ENCODE peak calls at places on chromosomes 6 and 20, in eight cellular contexts. P, V, H, T, M, F, A and U are unnamed samples.

GRCh38 chr20:33570743-33571142 is 80.8 kb downstream of the CBFA2T2 start:
- DNase-seq in P (no peak), V (no peak), H (no peak), T (no peak), M (no peak), F (no peak), A (no peak), U (no peak)

GRCh38 chr6:13722880-13723279 is 11.2 kb upstream of the RANBP9 start:
- DNase-seq in P (no peak), V (no peak), H (no peak), T (no peak), M (no peak), F (no peak), A (no peak), U (no peak)

GRCh38 chr20:25195962-25196700 is 619 bp downstream of the ENTPD6 start:
- DNase-seq in P (peak; percentile 38), V (no peak), H (no peak), T (peak; percentile 87), M (peak; percentile 66), F (peak; percentile 68), A (peak; percentile 25), U (no peak)

GRCh38 chr20:14716251-14716650 is 378.8 kb upstream of the FLRT3 start:
- DNase-seq in P (no peak), V (no peak), H (no peak), T (no peak), M (peak; percentile 92), F (no peak), A (no peak), U (no peak)

GRCh38 chr6:22045261-22045912 is 251.4 kb downstream of the PRL start:
- DNase-seq in P (no peak), V (no peak), H (no peak), T (no peak), M (no peak), F (no peak), A (no peak), U (no peak)

GRCh38 chr6:130776287-130776925 is 50.8 kb upstream of the SMLR1 start:
- DNase-seq in P (no peak), V (no peak), H (no peak), T (no peak), M (no peak), F (no peak), A (no peak), U (no peak)

GRCh38 chr6:152206072-152206818 is 398.8 kb downstream of the ESR1 start:
- DNase-seq in P (no peak), V (peak; percentile 17), H (no peak), T (peak; percentile 36), M (peak; percentile 57), F (peak; percentile 68), A (peak; percentile 30), U (no peak)

GRCh38 chr6:136550330-136551071 is at the start of gene MAP7:
- DNase-seq in P (peak; percentile 63), V (no peak), H (peak; percentile 94), T (peak; percentile 89), M (peak; percentile 92), F (peak; percentile 96), A (peak; percentile 50), U (peak; percentile 75)

GRCh38 chr20:56755201-56755600 is 126.1 kb downstream of the TFAP2C start:
- DNase-seq in P (no peak), V (no peak), H (no peak), T (no peak), M (no peak), F (no peak), A (no peak), U (no peak)

GRCh38 chr20:39269031-39269461 is 306.9 kb downstream of the DHX35 start:
- DNase-seq in P (peak; percentile 54), V (peak; percentile 14), H (peak; percentile 74), T (peak; percentile 39), M (peak; percentile 81), F (peak; percentile 65), A (peak; percentile 54), U (no peak)

GRCh38 chr6:53151676-53152075 is 3.0 kb upstream of the GCM1 start:
- DNase-seq in P (no peak), V (no peak), H (no peak), T (no peak), M (peak; percentile 37), F (no peak), A (no peak), U (no peak)

GRCh38 chr20:46051556-46052323 is 22.7 kb downstream of the SLC12A5 start:
- DNase-seq in P (no peak), V (no peak), H (peak; percentile 54), T (no peak), M (no peak), F (no peak), A (no peak), U (no peak)

GRCh38 chr6:9532621-9533557 is 882.0 kb downstream of the TFAP2A start:
- DNase-seq in P (no peak), V (no peak), H (no peak), T (no peak), M (no peak), F (no peak), A (no peak), U (no peak)

GRCh38 chr20:4800676-4801449 is 79.2 kb downstream of the PRND start:
- DNase-seq in P (no peak), V (no peak), H (no peak), T (no peak), M (no peak), F (no peak), A (no peak), U (no peak)

GRCh38 chr6:104566411-104566810 is 293.3 kb downstream of the HACE1 start:
- DNase-seq in P (no peak), V (no peak), H (no peak), T (no peak), M (no peak), F (no peak), A (no peak), U (no peak)

GRCh38 chr20:584375-585301 is 25.5 kb downstream of the TCF15 start:
- DNase-seq in P (no peak), V (no peak), H (no peak), T (no peak), M (no peak), F (no peak), A (no peak), U (no peak)

GRCh38 chr6:33577718-33578117 is 2.4 kb downstream of the BAK1 start:
- DNase-seq in P (no peak), V (no peak), H (no peak), T (peak; percentile 68), M (no peak), F (no peak), A (no peak), U (no peak)

GRCh38 chr6:6547111-6547879 is 41.2 kb upstream of the LY86 start:
- DNase-seq in P (peak; percentile 84), V (peak; percentile 84), H (peak; percentile 91), T (peak; percentile 87), M (peak; percentile 91), F (peak; percentile 91), A (peak; percentile 86), U (peak; percentile 48)

DNA sequence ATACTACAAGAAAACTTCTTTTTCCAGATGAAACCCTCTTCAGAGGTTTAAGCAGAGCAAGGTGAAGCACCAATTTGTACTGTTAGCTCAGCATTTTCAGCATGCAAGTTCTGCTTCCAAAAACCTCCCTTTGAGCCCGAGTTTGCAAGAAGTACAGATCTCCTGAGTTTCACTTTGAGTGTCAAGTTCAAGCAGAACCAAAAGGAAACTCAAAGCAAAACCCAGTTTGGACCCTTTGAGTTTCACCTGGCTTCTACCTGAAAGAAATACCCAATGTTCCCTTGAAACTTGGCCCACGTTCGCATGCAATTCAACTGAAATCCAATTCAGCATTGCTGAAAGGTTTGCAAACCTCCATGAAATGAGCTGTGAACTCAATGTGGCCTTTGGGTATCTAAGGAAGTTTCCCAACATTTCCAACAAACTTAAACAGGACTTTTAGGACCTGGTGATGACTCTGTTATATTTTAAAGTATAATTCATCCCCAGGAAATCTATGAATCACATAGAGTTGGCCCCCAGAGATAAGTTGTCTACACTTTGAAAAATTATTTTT is 62.9 kb upstream of the HBS1L start:
- DNase-seq in P (no peak), V (no peak), H (no peak), T (no peak), M (no peak), F (no peak), A (no peak), U (no peak)
- H3K4me3 ChIP-seq in P (no peak overlapping the region), V (no peak overlapping the region), H (no peak overlapping the region), T (no peak overlapping the region), M (no peak overlapping the region), F (no peak overlapping the region), A (no peak overlapping the region), U (no peak overlapping the region)

GRCh38 chr6:148765878-148766808 is 19.3 kb downstream of the UST start:
- DNase-seq in P (no peak), V (no peak), H (no peak), T (no peak), M (no peak), F (no peak), A (no peak), U (no peak)
- H3K4me1 ChIP-seq in P (peaks cover 11% of the 10 kb centered on the region), V (peaks cover 8% of the 10 kb centered on the region), H (peaks cover 25% of the 10 kb centered on the region), T (no peaks in the 10 kb centered on the region), M (peaks cover 41% of the 10 kb centered on the region), F (peaks cover 29% of the 10 kb centered on the region), A (peaks cover 19% of the 10 kb centered on the region), U (peaks cover 5% of the 10 kb centered on the region)

DNA sequence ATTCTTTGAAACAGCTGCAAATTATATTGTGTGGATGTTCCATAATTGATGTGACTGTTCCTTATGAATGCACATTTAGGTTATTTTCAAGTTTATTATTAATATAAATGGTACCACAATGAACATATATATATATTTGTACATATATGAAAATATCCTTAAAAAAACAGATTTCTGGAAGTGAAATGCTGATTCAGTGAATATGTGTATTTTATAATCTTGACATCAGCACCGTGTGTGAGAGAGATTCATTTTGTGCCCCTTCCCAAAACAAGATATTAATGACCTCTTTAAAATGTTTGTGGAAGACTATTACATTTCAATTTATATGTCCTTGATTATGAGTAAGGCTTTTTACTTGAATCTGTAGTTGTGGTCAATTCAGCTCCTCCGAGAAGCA is 75.7 kb upstream of the PTPRT start:
- DNase-seq in P (no peak), V (no peak), H (no peak), T (no peak), M (no peak), F (no peak), A (no peak), U (no peak)
- H3K27me3 ChIP-seq in P (peaks cover 5% of the 10 kb centered on the region), V (no peaks in the 10 kb centered on the region), H (no peaks in the 10 kb centered on the region), T (no peaks in the 10 kb centered on the region), M (no peaks in the 10 kb centered on the region), F (no peaks in the 10 kb centered on the region), A (peaks cover 8% of the 10 kb centered on the region), U (no peaks in the 10 kb centered on the region)

DNA sequence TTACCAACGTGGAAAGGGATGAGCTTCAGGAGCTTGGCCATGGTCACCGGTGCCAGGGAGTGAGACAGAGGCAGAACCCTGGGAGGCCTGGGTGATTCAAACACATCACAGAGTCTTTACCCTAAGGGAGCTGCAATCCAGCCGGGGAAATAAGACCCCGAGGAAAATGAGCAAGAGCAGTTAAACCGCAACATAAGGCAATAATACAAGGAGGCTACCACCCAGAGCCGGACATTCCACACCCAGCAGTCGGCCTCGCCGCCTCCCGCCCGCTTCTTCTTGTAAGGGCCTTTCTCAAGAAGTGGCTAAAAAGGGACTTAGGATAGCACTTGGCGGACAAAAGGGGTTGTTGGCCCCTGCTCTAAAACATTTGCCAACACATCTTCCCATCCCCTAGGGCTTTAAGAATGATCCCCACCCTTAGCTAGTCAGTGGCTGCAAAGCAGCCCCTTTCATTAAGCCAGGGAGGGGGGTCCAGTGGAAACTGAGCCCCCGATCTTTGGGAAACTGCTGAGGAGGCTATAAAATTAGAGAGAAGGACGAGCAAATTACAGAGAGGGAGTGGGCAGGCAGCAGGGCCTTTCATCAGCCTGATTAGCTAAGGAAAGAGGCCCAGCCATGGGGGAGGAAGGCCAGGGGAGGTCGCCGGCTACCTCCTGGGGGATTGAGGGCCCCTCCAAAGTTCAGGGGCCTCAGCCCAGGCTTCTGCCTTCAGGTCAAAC is 34.3 kb downstream of the SNX5 start:
- DNase-seq in P (no peak), V (no peak), H (no peak), T (no peak), M (peak; percentile 78), F (no peak), A (no peak), U (no peak)
- H3K4me3 ChIP-seq in P (no peak overlapping the region), V (no peak overlapping the region), H (no peak overlapping the region), T (no peak overlapping the region), M (peak overlapping the region; percentile 10), F (no peak overlapping the region), A (no peak overlapping the region), U (no peak overlapping the region)